ENCODE peak calls at places on chromosome 12, in ten cellular contexts. V is A549; W is NCI-H1930; S is EL; C is T-helper 2 cell; D is stimulated activated CD4-positive, alpha-beta T cell treated with anti-CD3 and anti-CD28 coated beads, Interleukin-2, amount 100 ng/mL, for 48 hours; R is G401; X is RWPE1; P is Caki2; U is stimulated activated CD8-positive, alpha-beta memory T cell treated with anti-CD3 and anti-CD28 coated beads, Interleukin-4, amount 100 ng/mL, for 24 hours. Q is an unnamed sample.

GRCh38 chr12:1093166-1093751 is 102.2 kb downstream of the ERC1 start:
- DNase-seq in U (no peak), D (peak; percentile 38), X (peak; percentile 20), R (peak; percentile 87), V (peak; percentile 75), P (peak; percentile 57), S (peak; percentile 63), C (peak; percentile 9), W (peak; percentile 11), Q (no peak)

GRCh38 chr12:7219599-7220243 is 30.2 kb downstream of the PEX5 start:
- DNase-seq in C (peak; percentile 38), D (peak; percentile 71), P (peak; percentile 50), U (peak; percentile 52), W (peak; percentile 52), R (peak; percentile 75), S (peak; percentile 65), V (peak; percentile 83), X (peak; percentile 48), Q (peak; percentile 20)

GRCh38 chr12:104903648-104904423 is 54.3 kb downstream of the SLC41A2 start:
- DNase-seq in V (no peak), U (no peak), S (no peak), X (no peak), D (no peak), P (no peak), R (no peak), W (no peak), C (no peak), Q (no peak)

GRCh38 chr12:45431153-45431552 is 215.3 kb downstream of the ANO6 start:
- DNase-seq in U (no peak), V (no peak), S (no peak), R (no peak), D (no peak), C (no peak), P (no peak), W (no peak), X (no peak), Q (no peak)

GRCh38 chr12:56280849-56281248 is 14.1 kb downstream of the COQ10A start:
- DNase-seq in R (no peak), V (no peak), C (no peak), D (no peak), S (no peak), U (no peak), W (no peak), X (no peak), P (no peak), Q (no peak)

GRCh38 chr12:23752245-23752644 is 197.2 kb downstream of the SOX5 start:
- DNase-seq in P (no peak), S (no peak), C (no peak), W (no peak), V (no peak), D (no peak), R (no peak), X (no peak), U (no peak), Q (no peak)

GRCh38 chr12:32868885-32869284 is 27.7 kb downstream of the PKP2 start:
- DNase-seq in X (no peak), W (no peak), S (no peak), C (no peak), D (no peak), U (no peak), R (no peak), V (no peak), P (no peak), Q (no peak)

GRCh38 chr12:12020762-12021161 is 50.0 kb upstream of the BCL2L14 start:
- DNase-seq in W (no peak), D (no peak), U (no peak), S (no peak), X (no peak), P (no peak), V (no peak), C (no peak), R (no peak), Q (no peak)

GRCh38 chr12:111819191-111820158 is 22.6 kb upstream of the MAPKAPK5 start:
- DNase-seq in D (no peak), S (no peak), W (no peak), U (no peak), R (no peak), V (no peak), P (no peak), C (no peak), X (no peak), Q (peak; percentile 20)

GRCh38 chr12:24379038-24379437 is 429.6 kb upstream of the SOX5 start:
- DNase-seq in W (no peak), P (no peak), U (no peak), V (no peak), C (no peak), S (no peak), D (no peak), R (no peak), X (no peak), Q (no peak)

GRCh38 chr12:39048395-39048794 is 143.0 kb upstream of the CPNE8 start:
- DNase-seq in S (no peak), D (no peak), W (no peak), C (no peak), V (no peak), X (no peak), R (no peak), P (no peak), U (no peak), Q (no peak)

GRCh38 chr12:20514598-20514997 is 146.3 kb downstream of the PDE3A start:
- DNase-seq in X (no peak), R (no peak), S (no peak), C (no peak), W (no peak), U (no peak), D (no peak), V (no peak), P (no peak), Q (no peak)

GRCh38 chr12:47107926-47108325 is 28.2 kb upstream of the AMIGO2 start:
- DNase-seq in X (no peak), U (no peak), S (no peak), C (no peak), P (no peak), V (no peak), W (no peak), R (no peak), D (no peak), Q (no peak)

GRCh38 chr12:31620311-31620710 is 29.4 kb upstream of the DENND5B start:
- DNase-seq in X (no peak), W (no peak), C (no peak), U (no peak), D (no peak), V (peak; percentile 70), S (peak; percentile 19), R (no peak), P (no peak), Q (no peak)

GRCh38 chr12:108664338-108665258 is 30.9 kb upstream of the SELPLG start:
- DNase-seq in C (peak; percentile 62), W (peak; percentile 45), P (peak; percentile 80), S (peak; percentile 96), V (peak; percentile 94), X (peak; percentile 86), U (peak; percentile 69), R (peak; percentile 93), D (peak; percentile 85), Q (peak; percentile 64)

GRCh38 chr12:86669010-86669409 is 412.8 kb upstream of the MGAT4C start:
- DNase-seq in C (no peak), S (no peak), X (peak; percentile 25), D (no peak), V (no peak), P (no peak), W (no peak), U (no peak), R (no peak), Q (peak; percentile 57)

GRCh38 chr12:65067383-65067782 is 53.7 kb downstream of the WIF1 start:
- DNase-seq in D (no peak), C (no peak), V (no peak), S (no peak), R (no peak), P (no peak), W (no peak), U (no peak), X (no peak), Q (no peak)

GRCh38 chr12:52655720-52656124 is 3.7 kb upstream of the KRT2 start:
- DNase-seq in V (no peak), U (no peak), C (no peak), X (peak; percentile 36), R (no peak), W (no peak), P (no peak), D (no peak), S (no peak), Q (no peak)

GRCh38 chr12:110349521-110350151 is 53.9 kb downstream of the ANAPC7 start:
- DNase-seq in U (peak; percentile 21), W (no peak), C (no peak), X (no peak), P (no peak), D (no peak), S (no peak), V (no peak), R (peak; percentile 48), Q (no peak)

GRCh38 chr12:11607313-11608081 is 42.0 kb upstream of the ETV6 start:
- DNase-seq in X (no peak), P (no peak), D (no peak), W (no peak), C (no peak), V (no peak), S (peak; percentile 74), R (no peak), U (no peak), Q (no peak)

GRCh38 chr12:10182662-10183061 is 3.8 kb downstream of the TMEM52B start:
- DNase-seq in V (peak; percentile 44), R (no peak), D (no peak), P (no peak), C (no peak), S (peak; percentile 86), W (no peak), X (peak; percentile 58), U (no peak), Q (peak; percentile 52)

GRCh38 chr12:110039085-110039807 is 9.1 kb downstream of the C12orf76 start:
- DNase-seq in D (no peak), X (peak; percentile 88), V (peak; percentile 98), R (no peak), U (no peak), W (no peak), C (peak; percentile 13), P (peak; percentile 78), S (peak; percentile 96), Q (peak; percentile 68)

GRCh38 chr12:15603461-15604085 is 185.6 kb downstream of the EPS8 start:
- DNase-seq in X (no peak), R (no peak), W (no peak), D (no peak), S (no peak), P (no peak), V (no peak), C (no peak), U (no peak), Q (no peak)

GRCh38 chr12:4579305-4580097 is 17.5 kb downstream of the DYRK4 start:
- DNase-seq in C (no peak), X (no peak), V (peak; percentile 35), U (no peak), P (peak; percentile 10), W (no peak), S (peak; percentile 5), D (no peak), R (no peak), Q (no peak)

GRCh38 chr12:100672075-100672592 is 98.7 kb downstream of the GAS2L3 start:
- DNase-seq in X (no peak), V (peak; percentile 29), C (no peak), D (peak; percentile 39), W (no peak), R (no peak), U (peak; percentile 13), P (no peak), S (peak; percentile 30), Q (no peak)

GRCh38 chr12:67651380-67651695 is 2.8 kb downstream of the DYRK2 start:
- DNase-seq in P (peak; percentile 56), W (no peak), X (peak; percentile 4), D (no peak), S (peak; percentile 53), U (no peak), C (peak; percentile 24), V (peak; percentile 46), R (peak; percentile 17), Q (no peak)

GRCh38 chr12:84131076-84131475 is 781.5 kb downstream of the SLC6A15 start:
- DNase-seq in W (no peak), S (peak; percentile 59), P (no peak), V (peak; percentile 14), R (no peak), D (no peak), X (no peak), U (no peak), C (no peak), Q (no peak)

GRCh38 chr12:51388066-51388799 is 3.0 kb downstream of the GALNT6 start:
- DNase-seq in U (no peak), S (peak; percentile 86), D (no peak), W (no peak), C (no peak), X (no peak), P (no peak), V (peak; percentile 31), R (peak; percentile 58), Q (no peak)